ENCODE peak calls at places on chromosomes 16 and 17, in eight cellular contexts. One of them, this sample, is unnamed.
A peak's percentile ranks its signal among the peaks of the same experiment; 100 is the strongest.

GRCh38 chr17:65660947-65661346 is 99.5 kb upstream of the AXIN2 start:
- DNase-seq in adrenal gland: peak; percentile 30
- DNase-seq in stomach: no peak
- DNase-seq in ascending aorta: no peak
- DNase-seq in nephron progenitor cell: no peak
- DNase-seq in activated CD4-positive, alpha-beta T cell treated with anti-CD3 and anti-CD28 coated beads, Interleukin-2, amount 50 U/mL, for 1 hour: no peak
- DNase-seq in fibroblast of pulmonary artery: peak; percentile 70
- DNase-seq in cardiac muscle cell: no peak
- DNase-seq in this sample: no peak

GRCh38 chr17:58328195-58329034 is at the start of gene TSPOAP1:
- DNase-seq in adrenal gland: no peak
- DNase-seq in activated CD4-positive, alpha-beta T cell treated with anti-CD3 and anti-CD28 coated beads, Interleukin-2, amount 50 U/mL, for 1 hour: peak; percentile 67
- DNase-seq in nephron progenitor cell: peak; percentile 77
- DNase-seq in fibroblast of pulmonary artery: no peak
- DNase-seq in ascending aorta: no peak
- DNase-seq in cardiac muscle cell: no peak
- DNase-seq in stomach: no peak
- DNase-seq in this sample: no peak

GRCh38 chr16:22321340-22322001 is 24.3 kb downstream of the POLR3E start:
- DNase-seq in stomach: peak; percentile 80
- DNase-seq in activated CD4-positive, alpha-beta T cell treated with anti-CD3 and anti-CD28 coated beads, Interleukin-2, amount 50 U/mL, for 1 hour: peak; percentile 74
- DNase-seq in cardiac muscle cell: peak; percentile 77
- DNase-seq in fibroblast of pulmonary artery: peak; percentile 84
- DNase-seq in nephron progenitor cell: peak; percentile 70
- DNase-seq in adrenal gland: peak; percentile 88
- DNase-seq in ascending aorta: no peak
- DNase-seq in this sample: peak; percentile 53

GRCh38 chr16:17470002-17470870 is 524 bp downstream of the XYLT1 start:
- DNase-seq in nephron progenitor cell: peak; percentile 56
- DNase-seq in activated CD4-positive, alpha-beta T cell treated with anti-CD3 and anti-CD28 coated beads, Interleukin-2, amount 50 U/mL, for 1 hour: peak; percentile 22
- DNase-seq in stomach: no peak
- DNase-seq in ascending aorta: no peak
- DNase-seq in cardiac muscle cell: peak; percentile 57
- DNase-seq in fibroblast of pulmonary artery: no peak
- DNase-seq in adrenal gland: peak; percentile 45
- DNase-seq in this sample: peak; percentile 21

GRCh38 chr16:66695935-66696668 is 441 bp downstream of the CMTM4 start:
- DNase-seq in stomach: peak; percentile 73
- DNase-seq in fibroblast of pulmonary artery: peak; percentile 15
- DNase-seq in cardiac muscle cell: peak; percentile 23
- DNase-seq in activated CD4-positive, alpha-beta T cell treated with anti-CD3 and anti-CD28 coated beads, Interleukin-2, amount 50 U/mL, for 1 hour: no peak
- DNase-seq in ascending aorta: peak; percentile 66
- DNase-seq in nephron progenitor cell: peak; percentile 25
- DNase-seq in adrenal gland: peak; percentile 20
- DNase-seq in this sample: peak; percentile 14

GRCh38 chr16:9091867-9092281 is 430 bp downstream of the HAPSTR1 start:
- DNase-seq in cardiac muscle cell: peak; percentile 22
- DNase-seq in activated CD4-positive, alpha-beta T cell treated with anti-CD3 and anti-CD28 coated beads, Interleukin-2, amount 50 U/mL, for 1 hour: peak; percentile 41
- DNase-seq in adrenal gland: peak; percentile 43
- DNase-seq in stomach: peak; percentile 41
- DNase-seq in nephron progenitor cell: no peak
- DNase-seq in fibroblast of pulmonary artery: peak; percentile 33
- DNase-seq in ascending aorta: peak; percentile 71
- DNase-seq in this sample: peak; percentile 28

GRCh38 chr17:81933178-81933699 is 3.9 kb downstream of the PYCR1 start:
- DNase-seq in adrenal gland: no peak
- DNase-seq in cardiac muscle cell: no peak
- DNase-seq in fibroblast of pulmonary artery: no peak
- DNase-seq in ascending aorta: no peak
- DNase-seq in activated CD4-positive, alpha-beta T cell treated with anti-CD3 and anti-CD28 coated beads, Interleukin-2, amount 50 U/mL, for 1 hour: no peak
- DNase-seq in nephron progenitor cell: no peak
- DNase-seq in stomach: no peak
- DNase-seq in this sample: no peak

GRCh38 chr17:44919885-44920564 is 4.7 kb upstream of the GFAP start:
- DNase-seq in adrenal gland: peak; percentile 90
- DNase-seq in nephron progenitor cell: peak; percentile 77
- DNase-seq in ascending aorta: peak; percentile 90
- DNase-seq in fibroblast of pulmonary artery: peak; percentile 87
- DNase-seq in activated CD4-positive, alpha-beta T cell treated with anti-CD3 and anti-CD28 coated beads, Interleukin-2, amount 50 U/mL, for 1 hour: peak; percentile 47
- DNase-seq in stomach: peak; percentile 83
- DNase-seq in cardiac muscle cell: peak; percentile 85
- DNase-seq in this sample: peak; percentile 76

GRCh38 chr16:53100889-53101288 is 46.1 kb downstream of the CHD9 start:
- DNase-seq in fibroblast of pulmonary artery: no peak
- DNase-seq in cardiac muscle cell: no peak
- DNase-seq in activated CD4-positive, alpha-beta T cell treated with anti-CD3 and anti-CD28 coated beads, Interleukin-2, amount 50 U/mL, for 1 hour: no peak
- DNase-seq in ascending aorta: no peak
- DNase-seq in adrenal gland: no peak
- DNase-seq in stomach: no peak
- DNase-seq in nephron progenitor cell: no peak
- DNase-seq in this sample: no peak

GRCh38 chr17:72421128-72422092 is 300.6 kb downstream of the SOX9 start:
- DNase-seq in nephron progenitor cell: no peak
- DNase-seq in ascending aorta: no peak
- DNase-seq in stomach: peak; percentile 71
- DNase-seq in fibroblast of pulmonary artery: peak; percentile 94
- DNase-seq in adrenal gland: no peak
- DNase-seq in cardiac muscle cell: no peak
- DNase-seq in activated CD4-positive, alpha-beta T cell treated with anti-CD3 and anti-CD28 coated beads, Interleukin-2, amount 50 U/mL, for 1 hour: no peak
- DNase-seq in this sample: no peak

GRCh38 chr17:39737331-39737760 is 392 bp upstream of the GRB7 start:
- DNase-seq in cardiac muscle cell: no peak
- DNase-seq in activated CD4-positive, alpha-beta T cell treated with anti-CD3 and anti-CD28 coated beads, Interleukin-2, amount 50 U/mL, for 1 hour: no peak
- DNase-seq in nephron progenitor cell: no peak
- DNase-seq in fibroblast of pulmonary artery: no peak
- DNase-seq in stomach: no peak
- DNase-seq in adrenal gland: no peak
- DNase-seq in ascending aorta: no peak
- DNase-seq in this sample: no peak

GRCh38 chr16:47019563-47019962 is 46.1 kb upstream of the DNAJA2 start:
- DNase-seq in fibroblast of pulmonary artery: peak; percentile 32
- DNase-seq in cardiac muscle cell: no peak
- DNase-seq in activated CD4-positive, alpha-beta T cell treated with anti-CD3 and anti-CD28 coated beads, Interleukin-2, amount 50 U/mL, for 1 hour: no peak
- DNase-seq in stomach: no peak
- DNase-seq in nephron progenitor cell: no peak
- DNase-seq in adrenal gland: no peak
- DNase-seq in ascending aorta: no peak
- DNase-seq in this sample: no peak

GRCh38 chr17:47618416-47618815 is 31.3 kb upstream of the KPNB1 start:
- DNase-seq in cardiac muscle cell: no peak
- DNase-seq in nephron progenitor cell: no peak
- DNase-seq in adrenal gland: no peak
- DNase-seq in stomach: no peak
- DNase-seq in activated CD4-positive, alpha-beta T cell treated with anti-CD3 and anti-CD28 coated beads, Interleukin-2, amount 50 U/mL, for 1 hour: no peak
- DNase-seq in fibroblast of pulmonary artery: peak; percentile 19
- DNase-seq in ascending aorta: no peak
- DNase-seq in this sample: peak; percentile 5

GRCh38 chr17:4175921-4176802 is 33.2 kb downstream of the CYB5D2 start:
- DNase-seq in stomach: no peak
- DNase-seq in ascending aorta: no peak
- DNase-seq in nephron progenitor cell: peak; percentile 54
- DNase-seq in cardiac muscle cell: peak; percentile 53
- DNase-seq in adrenal gland: no peak
- DNase-seq in activated CD4-positive, alpha-beta T cell treated with anti-CD3 and anti-CD28 coated beads, Interleukin-2, amount 50 U/mL, for 1 hour: peak; percentile 44
- DNase-seq in fibroblast of pulmonary artery: no peak
- DNase-seq in this sample: no peak

GRCh38 chr17:39675390-39676082 is 7.3 kb downstream of the PNMT start:
- DNase-seq in fibroblast of pulmonary artery: no peak
- DNase-seq in ascending aorta: no peak
- DNase-seq in adrenal gland: no peak
- DNase-seq in nephron progenitor cell: no peak
- DNase-seq in cardiac muscle cell: no peak
- DNase-seq in activated CD4-positive, alpha-beta T cell treated with anti-CD3 and anti-CD28 coated beads, Interleukin-2, amount 50 U/mL, for 1 hour: no peak
- DNase-seq in stomach: no peak
- DNase-seq in this sample: no peak

GRCh38 chr17:8949061-8949622 is 16.4 kb downstream of the PIK3R5 start:
- DNase-seq in ascending aorta: no peak
- DNase-seq in activated CD4-positive, alpha-beta T cell treated with anti-CD3 and anti-CD28 coated beads, Interleukin-2, amount 50 U/mL, for 1 hour: no peak
- DNase-seq in cardiac muscle cell: no peak
- DNase-seq in adrenal gland: no peak
- DNase-seq in nephron progenitor cell: no peak
- DNase-seq in stomach: no peak
- DNase-seq in fibroblast of pulmonary artery: no peak
- DNase-seq in this sample: no peak

GRCh38 chr17:28908640-28909098 is 5.8 kb upstream of the DHRS13 start:
- DNase-seq in activated CD4-positive, alpha-beta T cell treated with anti-CD3 and anti-CD28 coated beads, Interleukin-2, amount 50 U/mL, for 1 hour: no peak
- DNase-seq in ascending aorta: peak; percentile 80
- DNase-seq in cardiac muscle cell: no peak
- DNase-seq in stomach: no peak
- DNase-seq in nephron progenitor cell: no peak
- DNase-seq in fibroblast of pulmonary artery: peak; percentile 73
- DNase-seq in adrenal gland: peak; percentile 61
- DNase-seq in this sample: no peak

GRCh38 chr16:76946879-76947278 is 244.1 kb upstream of the MON1B start:
- DNase-seq in stomach: no peak
- DNase-seq in nephron progenitor cell: no peak
- DNase-seq in activated CD4-positive, alpha-beta T cell treated with anti-CD3 and anti-CD28 coated beads, Interleukin-2, amount 50 U/mL, for 1 hour: no peak
- DNase-seq in adrenal gland: peak; percentile 63
- DNase-seq in ascending aorta: no peak
- DNase-seq in fibroblast of pulmonary artery: peak; percentile 90
- DNase-seq in cardiac muscle cell: peak; percentile 25
- DNase-seq in this sample: no peak

GRCh38 chr17:10292057-10292931 is 80.5 kb downstream of the MYH13 start:
- DNase-seq in fibroblast of pulmonary artery: peak; percentile 77
- DNase-seq in activated CD4-positive, alpha-beta T cell treated with anti-CD3 and anti-CD28 coated beads, Interleukin-2, amount 50 U/mL, for 1 hour: no peak
- DNase-seq in ascending aorta: no peak
- DNase-seq in adrenal gland: no peak
- DNase-seq in cardiac muscle cell: peak; percentile 22
- DNase-seq in stomach: no peak
- DNase-seq in nephron progenitor cell: no peak
- DNase-seq in this sample: no peak

GRCh38 chr16:26993988-26994387 is 72.7 kb upstream of the C16orf82 start:
- DNase-seq in cardiac muscle cell: no peak
- DNase-seq in adrenal gland: peak; percentile 58
- DNase-seq in fibroblast of pulmonary artery: peak; percentile 27
- DNase-seq in stomach: no peak
- DNase-seq in nephron progenitor cell: no peak
- DNase-seq in ascending aorta: peak; percentile 37
- DNase-seq in activated CD4-positive, alpha-beta T cell treated with anti-CD3 and anti-CD28 coated beads, Interleukin-2, amount 50 U/mL, for 1 hour: no peak
- DNase-seq in this sample: no peak

GRCh38 chr17:26962255-26963162 is 331.4 kb upstream of the WSB1 start:
- DNase-seq in cardiac muscle cell: no peak
- DNase-seq in adrenal gland: no peak
- DNase-seq in stomach: no peak
- DNase-seq in ascending aorta: no peak
- DNase-seq in nephron progenitor cell: no peak
- DNase-seq in activated CD4-positive, alpha-beta T cell treated with anti-CD3 and anti-CD28 coated beads, Interleukin-2, amount 50 U/mL, for 1 hour: no peak
- DNase-seq in fibroblast of pulmonary artery: no peak
- DNase-seq in this sample: no peak

GRCh38 chr16:58290861-58291260 is 4.0 kb downstream of the PRSS54 start:
- DNase-seq in activated CD4-positive, alpha-beta T cell treated with anti-CD3 and anti-CD28 coated beads, Interleukin-2, amount 50 U/mL, for 1 hour: no peak
- DNase-seq in nephron progenitor cell: no peak
- DNase-seq in ascending aorta: no peak
- DNase-seq in stomach: no peak
- DNase-seq in fibroblast of pulmonary artery: no peak
- DNase-seq in cardiac muscle cell: no peak
- DNase-seq in adrenal gland: no peak
- DNase-seq in this sample: no peak

GRCh38 chr17:37671813-37672544 is 28.7 kb upstream of the DDX52 start:
- DNase-seq in stomach: no peak
- DNase-seq in fibroblast of pulmonary artery: peak; percentile 72
- DNase-seq in adrenal gland: no peak
- DNase-seq in nephron progenitor cell: no peak
- DNase-seq in cardiac muscle cell: no peak
- DNase-seq in ascending aorta: no peak
- DNase-seq in activated CD4-positive, alpha-beta T cell treated with anti-CD3 and anti-CD28 coated beads, Interleukin-2, amount 50 U/mL, for 1 hour: no peak
- DNase-seq in this sample: no peak

GRCh38 chr16:9090101-9090959 is 1.1 kb upstream of the HAPSTR1 start:
- DNase-seq in cardiac muscle cell: peak; percentile 59
- DNase-seq in activated CD4-positive, alpha-beta T cell treated with anti-CD3 and anti-CD28 coated beads, Interleukin-2, amount 50 U/mL, for 1 hour: peak; percentile 20
- DNase-seq in fibroblast of pulmonary artery: no peak
- DNase-seq in adrenal gland: peak; percentile 49
- DNase-seq in stomach: peak; percentile 27
- DNase-seq in nephron progenitor cell: peak; percentile 57
- DNase-seq in ascending aorta: peak; percentile 75
- DNase-seq in this sample: peak; percentile 51

GRCh38 chr16:12462690-12463646 is 340.7 kb downstream of the CPPED1 start:
- DNase-seq in cardiac muscle cell: no peak
- DNase-seq in adrenal gland: no peak
- DNase-seq in stomach: no peak
- DNase-seq in ascending aorta: no peak
- DNase-seq in activated CD4-positive, alpha-beta T cell treated with anti-CD3 and anti-CD28 coated beads, Interleukin-2, amount 50 U/mL, for 1 hour: no peak
- DNase-seq in fibroblast of pulmonary artery: peak; percentile 75
- DNase-seq in nephron progenitor cell: no peak
- DNase-seq in this sample: no peak

GRCh38 chr16:30997887-30998711 is 12.3 kb downstream of the STX1B start:
- DNase-seq in activated CD4-positive, alpha-beta T cell treated with anti-CD3 and anti-CD28 coated beads, Interleukin-2, amount 50 U/mL, for 1 hour: no peak
- DNase-seq in nephron progenitor cell: no peak
- DNase-seq in adrenal gland: peak; percentile 67
- DNase-seq in fibroblast of pulmonary artery: peak; percentile 62
- DNase-seq in stomach: no peak
- DNase-seq in cardiac muscle cell: no peak
- DNase-seq in ascending aorta: peak; percentile 81
- DNase-seq in this sample: no peak

GRCh38 chr17:2090804-2091534 is 36.1 kb downstream of the HIC1 start:
- DNase-seq in ascending aorta: no peak
- DNase-seq in stomach: no peak
- DNase-seq in nephron progenitor cell: peak; percentile 53
- DNase-seq in cardiac muscle cell: no peak
- DNase-seq in fibroblast of pulmonary artery: peak; percentile 93
- DNase-seq in adrenal gland: peak; percentile 65
- DNase-seq in activated CD4-positive, alpha-beta T cell treated with anti-CD3 and anti-CD28 coated beads, Interleukin-2, amount 50 U/mL, for 1 hour: no peak
- DNase-seq in this sample: peak; percentile 65